ENCODE peak calls at places on chromosome 1, in five cellular contexts. K is transverse colon; Y is cardiac muscle cell; L is activated CD4-positive, alpha-beta T cell treated with anti-CD3 and anti-CD28 coated beads, Interleukin-2, amount 10 ng/mL, durations not matched to agents 7 days and 5 days; Z is AG08396. S is an unnamed sample.

GRCh38 chr1:30041741-30042437 is 681.5 kb downstream of the MATN1 start:
- DNase-seq in K (no peak), Y (no peak), L (no peak), Z (no peak), S (no peak)

GRCh38 chr1:18730321-18730720 is 99.7 kb downstream of the PAX7 start:
- DNase-seq in K (no peak), Y (no peak), L (no peak), Z (no peak), S (no peak)

GRCh38 chr1:202283991-202284390 is 57.7 kb downstream of the UBE2T start:
- DNase-seq in K (no peak), Y (no peak), L (no peak), Z (peak), S (peak)

GRCh38 chr1:38858833-38859560 is 575 bp downstream of the RRAGC start:
- DNase-seq in K (peak), Y (peak), L (peak), Z (peak), S (peak)

GRCh38 chr1:203199481-203200058 is 13.1 kb upstream of the CHI3L1 start:
- DNase-seq in K (no peak), Y (no peak), L (no peak), Z (peak), S (no peak)

GRCh38 chr1:101051688-101052638 is 26.4 kb upstream of the DPH5 start:
- DNase-seq in K (no peak), Y (no peak), L (no peak), Z (no peak), S (no peak)

GRCh38 chr1:66478116-66478515 is 55.8 kb upstream of the SGIP1 start:
- DNase-seq in K (no peak), Y (no peak), L (no peak), Z (peak), S (peak)

GRCh38 chr1:203930343-203930742 is 68.9 kb downstream of the SNRPE start:
- DNase-seq in K (no peak), Y (no peak), L (no peak), Z (no peak), S (no peak)

GRCh38 chr1:5970623-5971273 is 21.5 kb downstream of the NPHP4 start:
- DNase-seq in K (no peak), Y (no peak), L (no peak), Z (no peak), S (no peak)

GRCh38 chr1:86183711-86184252 is 27.2 kb upstream of the COL24A1 start:
- DNase-seq in K (no peak), Y (no peak), L (no peak), Z (no peak), S (no peak)

GRCh38 chr1:28144203-28145135 is 32.0 kb downstream of the PTAFR start:
- DNase-seq in K (no peak), Y (no peak), L (peak), Z (peak), S (peak)

GRCh38 chr1:6261615-6261995 is 707 bp upstream of the GPR153 start:
- DNase-seq in K (no peak), Y (peak), L (no peak), Z (no peak), S (no peak)

GRCh38 chr1:212601524-212601923 is 7.0 kb upstream of the ATF3 start:
- DNase-seq in K (no peak), Y (no peak), L (no peak), Z (no peak), S (no peak)

GRCh38 chr1:6329392-6329791 is 64.2 kb downstream of the ACOT7 start:
- DNase-seq in K (peak), Y (no peak), L (no peak), Z (peak), S (no peak)

GRCh38 chr1:200875416-200875815 is 2.6 kb downstream of the GPR25 start:
- DNase-seq in K (no peak), Y (no peak), L (no peak), Z (no peak), S (no peak)

GRCh38 chr1:198778049-198778448 is 139.2 kb downstream of the PTPRC start:
- DNase-seq in K (no peak), Y (no peak), L (no peak), Z (no peak), S (no peak)

S was measured in HTR-8/SVneo.